ENCODE peak calls at places on chromosomes 11 and 22, in eight cellular contexts. One of them, this sample, is unnamed.

GRCh38 chr11:1507381-1508140 is 21.0 kb upstream of the MOB2 start:
- DNase-seq in AG10803: no peak
- DNase-seq in upper lobe of right lung: no peak
- DNase-seq in adrenal gland: peak
- DNase-seq in fibroblast of pulmonary artery: no peak
- DNase-seq in choroid plexus epithelial cell: no peak
- DNase-seq in fibroblast of mammary gland: no peak
- DNase-seq in spleen: no peak
- DNase-seq in this sample: no peak

GRCh38 chr11:120222916-120223315 is 12.1 kb downstream of the OAF start:
- DNase-seq in AG10803: no peak
- DNase-seq in adrenal gland: no peak
- DNase-seq in fibroblast of pulmonary artery: no peak
- DNase-seq in fibroblast of mammary gland: no peak
- DNase-seq in choroid plexus epithelial cell: no peak
- DNase-seq in upper lobe of right lung: no peak
- DNase-seq in spleen: peak
- DNase-seq in this sample: no peak

GRCh38 chr11:130677486-130678153 is 229.2 kb downstream of the ADAMTS15 start:
- DNase-seq in AG10803: peak
- DNase-seq in upper lobe of right lung: no peak
- DNase-seq in spleen: no peak
- DNase-seq in fibroblast of pulmonary artery: peak
- DNase-seq in choroid plexus epithelial cell: peak
- DNase-seq in adrenal gland: no peak
- DNase-seq in fibroblast of mammary gland: no peak
- DNase-seq in this sample: peak

GRCh38 chr11:130519128-130519932 is 70.9 kb downstream of the ADAMTS15 start:
- DNase-seq in spleen: no peak
- DNase-seq in choroid plexus epithelial cell: no peak
- DNase-seq in adrenal gland: no peak
- DNase-seq in fibroblast of mammary gland: no peak
- DNase-seq in fibroblast of pulmonary artery: no peak
- DNase-seq in AG10803: no peak
- DNase-seq in upper lobe of right lung: no peak
- DNase-seq in this sample: no peak

GRCh38 chr11:99383628-99384300 is 363.0 kb downstream of the CNTN5 start:
- DNase-seq in fibroblast of mammary gland: no peak
- DNase-seq in fibroblast of pulmonary artery: no peak
- DNase-seq in adrenal gland: no peak
- DNase-seq in spleen: no peak
- DNase-seq in upper lobe of right lung: no peak
- DNase-seq in AG10803: no peak
- DNase-seq in choroid plexus epithelial cell: no peak
- DNase-seq in this sample: no peak

GRCh38 chr11:98365185-98365584 is 655.6 kb upstream of the CNTN5 start:
- DNase-seq in upper lobe of right lung: no peak
- DNase-seq in spleen: no peak
- DNase-seq in AG10803: no peak
- DNase-seq in adrenal gland: no peak
- DNase-seq in choroid plexus epithelial cell: no peak
- DNase-seq in fibroblast of pulmonary artery: no peak
- DNase-seq in fibroblast of mammary gland: peak
- DNase-seq in this sample: no peak

GRCh38 chr22:49155809-49156580 is 671.7 kb downstream of the BRD1 start:
- DNase-seq in choroid plexus epithelial cell: no peak
- DNase-seq in adrenal gland: no peak
- DNase-seq in AG10803: no peak
- DNase-seq in fibroblast of mammary gland: no peak
- DNase-seq in spleen: no peak
- DNase-seq in upper lobe of right lung: no peak
- DNase-seq in fibroblast of pulmonary artery: no peak
- DNase-seq in this sample: no peak

GRCh38 chr11:42647993-42648392 is 663.8 kb upstream of the API5 start:
- DNase-seq in fibroblast of mammary gland: no peak
- DNase-seq in upper lobe of right lung: no peak
- DNase-seq in fibroblast of pulmonary artery: no peak
- DNase-seq in AG10803: no peak
- DNase-seq in spleen: no peak
- DNase-seq in adrenal gland: no peak
- DNase-seq in choroid plexus epithelial cell: no peak
- DNase-seq in this sample: no peak

GRCh38 chr11:134154441-134154840 is 69.3 kb downstream of the NCAPD3 start:
- DNase-seq in spleen: no peak
- DNase-seq in AG10803: no peak
- DNase-seq in adrenal gland: no peak
- DNase-seq in upper lobe of right lung: no peak
- DNase-seq in choroid plexus epithelial cell: no peak
- DNase-seq in fibroblast of pulmonary artery: no peak
- DNase-seq in fibroblast of mammary gland: no peak
- DNase-seq in this sample: no peak

GRCh38 chr22:39920134-39920743 is 19.4 kb downstream of the GRAP2 start:
- DNase-seq in fibroblast of pulmonary artery: no peak
- DNase-seq in choroid plexus epithelial cell: no peak
- DNase-seq in adrenal gland: no peak
- DNase-seq in upper lobe of right lung: no peak
- DNase-seq in spleen: no peak
- DNase-seq in AG10803: no peak
- DNase-seq in fibroblast of mammary gland: no peak
- DNase-seq in this sample: no peak

GRCh38 chr11:115178705-115179104 is 325.5 kb downstream of the CADM1 start:
- DNase-seq in fibroblast of pulmonary artery: no peak
- DNase-seq in upper lobe of right lung: no peak
- DNase-seq in AG10803: no peak
- DNase-seq in adrenal gland: no peak
- DNase-seq in choroid plexus epithelial cell: no peak
- DNase-seq in spleen: no peak
- DNase-seq in fibroblast of mammary gland: no peak
- DNase-seq in this sample: no peak

GRCh38 chr11:102116453-102117205 is 6.4 kb downstream of the YAP1 start:
- DNase-seq in fibroblast of pulmonary artery: peak
- DNase-seq in upper lobe of right lung: no peak
- DNase-seq in AG10803: no peak
- DNase-seq in fibroblast of mammary gland: no peak
- DNase-seq in choroid plexus epithelial cell: no peak
- DNase-seq in adrenal gland: no peak
- DNase-seq in spleen: no peak
- DNase-seq in this sample: no peak

GRCh38 chr11:102115557-102115956 is 5.3 kb downstream of the YAP1 start:
- DNase-seq in spleen: no peak
- DNase-seq in fibroblast of mammary gland: peak
- DNase-seq in upper lobe of right lung: no peak
- DNase-seq in adrenal gland: no peak
- DNase-seq in choroid plexus epithelial cell: peak
- DNase-seq in fibroblast of pulmonary artery: peak
- DNase-seq in AG10803: peak
- DNase-seq in this sample: peak

GRCh38 chr11:102111787-102112653 is 1.8 kb downstream of the YAP1 start:
- DNase-seq in choroid plexus epithelial cell: peak
- DNase-seq in fibroblast of pulmonary artery: peak
- DNase-seq in adrenal gland: peak
- DNase-seq in AG10803: peak
- DNase-seq in upper lobe of right lung: no peak
- DNase-seq in spleen: no peak
- DNase-seq in fibroblast of mammary gland: peak
- DNase-seq in this sample: peak

GRCh38 chr11:102112654-102112926 is 2.3 kb downstream of the YAP1 start:
- DNase-seq in choroid plexus epithelial cell: no peak
- DNase-seq in fibroblast of pulmonary artery: no peak
- DNase-seq in adrenal gland: no peak
- DNase-seq in fibroblast of mammary gland: no peak
- DNase-seq in upper lobe of right lung: no peak
- DNase-seq in spleen: no peak
- DNase-seq in AG10803: no peak
- DNase-seq in this sample: no peak

DNA sequence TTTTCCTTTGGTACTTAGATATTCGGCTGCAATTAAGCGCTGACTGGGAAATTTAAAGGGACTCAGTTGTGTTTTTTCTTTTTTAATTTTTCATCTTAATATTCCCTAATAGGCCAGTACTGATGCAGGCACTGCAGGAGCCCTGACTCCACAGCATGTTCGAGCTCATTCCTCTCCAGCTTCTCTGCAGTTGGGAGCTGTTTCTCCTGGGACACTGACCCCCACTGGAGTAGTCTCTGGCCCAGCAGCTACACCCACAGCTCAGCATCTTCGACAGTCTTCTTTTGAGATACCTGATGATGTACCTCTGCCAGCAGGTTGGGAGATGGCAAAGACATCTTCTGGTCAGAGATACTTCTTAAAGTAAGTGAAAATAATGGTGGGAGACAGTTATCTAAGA is 3.8 kb downstream of the YAP1 start:
- DNase-seq in AG10803: no peak
- DNase-seq in upper lobe of right lung: no peak
- DNase-seq in fibroblast of pulmonary artery: no peak
- DNase-seq in choroid plexus epithelial cell: no peak
- DNase-seq in fibroblast of mammary gland: no peak
- DNase-seq in spleen: no peak
- DNase-seq in adrenal gland: no peak
- DNase-seq in this sample: no peak
- H3K4me3 ChIP-seq in AG10803: peak
- H3K4me3 ChIP-seq in upper lobe of right lung: peak
- H3K4me3 ChIP-seq in fibroblast of pulmonary artery: peak
- H3K4me3 ChIP-seq in choroid plexus epithelial cell: peak
- H3K4me3 ChIP-seq in fibroblast of mammary gland: no peak
- H3K4me3 ChIP-seq in spleen: no peak
- H3K4me3 ChIP-seq in adrenal gland: no peak
- H3K4me3 ChIP-seq in this sample: peak

DNA sequence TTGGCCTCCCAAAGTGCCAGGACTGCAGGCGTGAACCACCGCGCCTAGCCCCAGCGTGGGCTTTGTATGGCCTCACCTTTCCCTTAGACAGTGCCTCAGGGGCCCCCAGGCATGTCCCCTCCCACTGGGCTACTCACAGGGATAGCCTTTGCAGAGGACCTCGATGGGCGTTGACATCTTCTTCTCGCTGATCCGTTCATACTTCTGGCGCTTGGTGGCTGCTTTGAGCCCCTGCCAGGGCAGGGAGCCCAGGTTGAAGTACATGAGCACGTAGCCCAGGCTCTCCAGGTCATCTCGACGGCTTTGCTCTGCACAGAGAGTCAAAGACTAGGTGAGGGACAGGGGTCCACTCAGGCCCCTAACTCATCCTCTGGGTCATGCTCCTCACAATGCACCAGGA is 17.5 kb downstream of the CSNK1E start:
- DNase-seq in upper lobe of right lung: no peak
- DNase-seq in AG10803: no peak
- DNase-seq in spleen: no peak
- DNase-seq in choroid plexus epithelial cell: no peak
- DNase-seq in fibroblast of mammary gland: no peak
- DNase-seq in adrenal gland: no peak
- DNase-seq in fibroblast of pulmonary artery: no peak
- DNase-seq in this sample: no peak
- H3K4me3 ChIP-seq in upper lobe of right lung: no peak
- H3K4me3 ChIP-seq in AG10803: no peak
- H3K4me3 ChIP-seq in spleen: no peak
- H3K4me3 ChIP-seq in choroid plexus epithelial cell: no peak
- H3K4me3 ChIP-seq in fibroblast of mammary gland: no peak
- H3K4me3 ChIP-seq in adrenal gland: no peak
- H3K4me3 ChIP-seq in fibroblast of pulmonary artery: no peak
- H3K4me3 ChIP-seq in this sample: no peak

DNA sequence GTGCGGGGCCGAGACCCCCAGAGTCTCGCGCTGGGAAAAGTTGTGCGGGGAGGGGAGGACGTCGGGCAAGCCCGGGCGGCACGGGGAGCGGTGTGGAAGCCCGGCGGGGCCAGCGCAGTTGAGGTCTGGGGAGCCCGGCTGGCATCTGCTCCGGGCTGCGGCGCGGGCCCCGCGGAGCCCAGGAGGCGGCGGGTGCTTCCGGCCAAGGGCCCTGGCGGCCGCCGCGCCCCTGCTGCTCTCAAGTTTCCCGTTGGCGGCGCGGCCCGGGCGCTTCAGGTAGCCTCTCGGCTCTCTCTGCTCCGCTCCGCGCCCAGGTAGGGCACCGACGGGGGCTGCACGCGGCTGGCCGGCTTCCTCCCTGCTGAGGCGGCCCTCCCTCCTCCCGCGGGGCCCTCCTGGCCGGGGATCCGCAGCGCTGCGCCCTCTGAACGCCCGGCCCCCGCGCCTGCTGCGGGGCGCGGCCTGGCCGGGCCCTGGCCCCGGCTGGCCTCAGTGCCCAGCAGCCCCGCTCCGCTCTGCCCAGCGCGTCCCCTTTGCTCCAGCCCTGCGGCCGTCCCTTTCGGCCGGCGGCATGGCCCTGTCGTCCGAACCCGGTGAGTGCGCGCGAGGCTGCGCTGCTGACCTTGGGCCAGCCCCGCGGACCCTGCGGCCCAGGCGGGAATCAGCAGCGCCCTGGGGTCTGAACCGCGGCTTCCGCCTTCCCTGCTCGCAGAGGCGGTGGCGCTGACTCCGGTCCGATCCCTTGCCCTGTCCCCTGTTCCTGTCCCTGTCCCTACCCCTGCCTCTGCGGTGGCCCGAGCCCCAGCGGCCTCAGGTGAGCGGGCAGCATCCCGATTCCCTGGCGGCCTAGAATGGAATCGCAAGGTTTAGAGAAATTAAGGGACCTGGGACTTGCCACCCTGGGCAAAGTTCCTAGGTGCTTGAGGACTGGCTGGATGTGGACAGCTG is 4.3 kb upstream of the AMPD3 start:
- DNase-seq in choroid plexus epithelial cell: peak
- DNase-seq in adrenal gland: peak
- DNase-seq in fibroblast of pulmonary artery: peak
- DNase-seq in AG10803: peak
- DNase-seq in fibroblast of mammary gland: no peak
- DNase-seq in upper lobe of right lung: peak
- DNase-seq in spleen: peak
- DNase-seq in this sample: no peak
- H3K4me3 ChIP-seq in choroid plexus epithelial cell: peak
- H3K4me3 ChIP-seq in adrenal gland: peak
- H3K4me3 ChIP-seq in fibroblast of pulmonary artery: peak
- H3K4me3 ChIP-seq in AG10803: peak
- H3K4me3 ChIP-seq in fibroblast of mammary gland: peak
- H3K4me3 ChIP-seq in upper lobe of right lung: peak
- H3K4me3 ChIP-seq in spleen: peak
- H3K4me3 ChIP-seq in this sample: peak

GRCh38 chr11:416757-417621 is 2.2 kb upstream of the SIGIRR start:
- DNase-seq in adrenal gland: no peak
- DNase-seq in spleen: peak
- DNase-seq in AG10803: peak
- DNase-seq in choroid plexus epithelial cell: no peak
- DNase-seq in fibroblast of pulmonary artery: peak
- DNase-seq in upper lobe of right lung: peak
- DNase-seq in fibroblast of mammary gland: no peak
- DNase-seq in this sample: no peak

GRCh38 chr11:419248-420005 is 4.6 kb upstream of the SIGIRR start:
- DNase-seq in AG10803: no peak
- DNase-seq in fibroblast of pulmonary artery: no peak
- DNase-seq in spleen: no peak
- DNase-seq in upper lobe of right lung: no peak
- DNase-seq in fibroblast of mammary gland: no peak
- DNase-seq in adrenal gland: no peak
- DNase-seq in choroid plexus epithelial cell: no peak
- DNase-seq in this sample: no peak

GRCh38 chr11:416051-416756 is 1.4 kb upstream of the SIGIRR start:
- DNase-seq in AG10803: no peak
- DNase-seq in spleen: no peak
- DNase-seq in fibroblast of mammary gland: no peak
- DNase-seq in adrenal gland: no peak
- DNase-seq in fibroblast of pulmonary artery: no peak
- DNase-seq in choroid plexus epithelial cell: no peak
- DNase-seq in upper lobe of right lung: no peak
- DNase-seq in this sample: no peak

GRCh38 chr11:418343-419247 is 3.8 kb upstream of the SIGIRR start:
- DNase-seq in fibroblast of mammary gland: no peak
- DNase-seq in fibroblast of pulmonary artery: no peak
- DNase-seq in AG10803: no peak
- DNase-seq in adrenal gland: no peak
- DNase-seq in spleen: peak
- DNase-seq in choroid plexus epithelial cell: no peak
- DNase-seq in upper lobe of right lung: no peak
- DNase-seq in this sample: no peak

GRCh38 chr11:417652-418342 is 3.0 kb upstream of the SIGIRR start:
- DNase-seq in choroid plexus epithelial cell: no peak
- DNase-seq in fibroblast of mammary gland: no peak
- DNase-seq in spleen: peak
- DNase-seq in AG10803: no peak
- DNase-seq in fibroblast of pulmonary artery: no peak
- DNase-seq in adrenal gland: no peak
- DNase-seq in upper lobe of right lung: no peak
- DNase-seq in this sample: no peak
- H3K4me3 ChIP-seq in choroid plexus epithelial cell: no peak
- H3K4me3 ChIP-seq in fibroblast of mammary gland: no peak
- H3K4me3 ChIP-seq in spleen: peak
- H3K4me3 ChIP-seq in AG10803: no peak
- H3K4me3 ChIP-seq in fibroblast of pulmonary artery: no peak
- H3K4me3 ChIP-seq in adrenal gland: no peak
- H3K4me3 ChIP-seq in upper lobe of right lung: peak
- H3K4me3 ChIP-seq in this sample: no peak

This sample was measured in skeletal muscle cell.